ENCODE peak calls at places on chromosomes 7 and 10, in four cellular contexts. One of them, this sample, is unnamed.
A peak's percentile ranks its signal among the peaks of the same experiment; 100 is the strongest.

GRCh38 chr10:86290933-86291615 is 75.5 kb downstream of the GRID1 start:
- DNase-seq in endodermal cell: peak; percentile 30
- DNase-seq in stimulated activated CD4-positive, alpha-beta T cell treated with anti-CD3 and anti-CD28 coated beads, Interleukin-15, amount 100 ng/mL, for 1 hour: no peak
- DNase-seq in sciatic nerve: no peak
- DNase-seq in this sample: no peak

GRCh38 chr7:32346253-32346652 is 143.9 kb downstream of the LSM5 start:
- DNase-seq in endodermal cell: no peak
- DNase-seq in stimulated activated CD4-positive, alpha-beta T cell treated with anti-CD3 and anti-CD28 coated beads, Interleukin-15, amount 100 ng/mL, for 1 hour: no peak
- DNase-seq in sciatic nerve: no peak
- DNase-seq in this sample: no peak

GRCh38 chr10:100825946-100826660 is 80.7 kb downstream of the PAX2 start:
- DNase-seq in endodermal cell: peak; percentile 47
- DNase-seq in stimulated activated CD4-positive, alpha-beta T cell treated with anti-CD3 and anti-CD28 coated beads, Interleukin-15, amount 100 ng/mL, for 1 hour: no peak
- DNase-seq in sciatic nerve: no peak
- DNase-seq in this sample: no peak

GRCh38 chr7:151901313-151901669 is 24.4 kb upstream of the PRKAG2 start:
- DNase-seq in endodermal cell: no peak
- DNase-seq in stimulated activated CD4-positive, alpha-beta T cell treated with anti-CD3 and anti-CD28 coated beads, Interleukin-15, amount 100 ng/mL, for 1 hour: no peak
- DNase-seq in sciatic nerve: no peak
- DNase-seq in this sample: no peak

GRCh38 chr10:4334076-4334475 is 491.9 kb upstream of the AKR1E2 start:
- DNase-seq in endodermal cell: no peak
- DNase-seq in stimulated activated CD4-positive, alpha-beta T cell treated with anti-CD3 and anti-CD28 coated beads, Interleukin-15, amount 100 ng/mL, for 1 hour: no peak
- DNase-seq in sciatic nerve: no peak
- DNase-seq in this sample: no peak

GRCh38 chr10:43304687-43305333 is 37.9 kb upstream of the RASGEF1A start:
- DNase-seq in endodermal cell: peak; percentile 87
- DNase-seq in stimulated activated CD4-positive, alpha-beta T cell treated with anti-CD3 and anti-CD28 coated beads, Interleukin-15, amount 100 ng/mL, for 1 hour: peak; percentile 32
- DNase-seq in sciatic nerve: peak; percentile 87
- DNase-seq in this sample: peak; percentile 17

GRCh38 chr7:21367081-21367480 is 60.8 kb upstream of the SP4 start:
- DNase-seq in endodermal cell: no peak
- DNase-seq in stimulated activated CD4-positive, alpha-beta T cell treated with anti-CD3 and anti-CD28 coated beads, Interleukin-15, amount 100 ng/mL, for 1 hour: no peak
- DNase-seq in sciatic nerve: no peak
- DNase-seq in this sample: no peak

GRCh38 chr10:91250341-91250740 is 29.9 kb downstream of the PCGF5 start:
- DNase-seq in endodermal cell: no peak
- DNase-seq in stimulated activated CD4-positive, alpha-beta T cell treated with anti-CD3 and anti-CD28 coated beads, Interleukin-15, amount 100 ng/mL, for 1 hour: no peak
- DNase-seq in sciatic nerve: no peak
- DNase-seq in this sample: no peak

GRCh38 chr10:124961248-124961570 is 19.3 kb downstream of the ZRANB1 start:
- DNase-seq in endodermal cell: no peak
- DNase-seq in stimulated activated CD4-positive, alpha-beta T cell treated with anti-CD3 and anti-CD28 coated beads, Interleukin-15, amount 100 ng/mL, for 1 hour: no peak
- DNase-seq in sciatic nerve: no peak
- DNase-seq in this sample: no peak

GRCh38 chr7:25391295-25391861 is 163.1 kb upstream of the NPVF start:
- DNase-seq in endodermal cell: no peak
- DNase-seq in stimulated activated CD4-positive, alpha-beta T cell treated with anti-CD3 and anti-CD28 coated beads, Interleukin-15, amount 100 ng/mL, for 1 hour: no peak
- DNase-seq in sciatic nerve: no peak
- DNase-seq in this sample: no peak

GRCh38 chr10:61860964-61861758 is 40.3 kb upstream of the ARID5B start:
- DNase-seq in endodermal cell: no peak
- DNase-seq in stimulated activated CD4-positive, alpha-beta T cell treated with anti-CD3 and anti-CD28 coated beads, Interleukin-15, amount 100 ng/mL, for 1 hour: no peak
- DNase-seq in sciatic nerve: no peak
- DNase-seq in this sample: no peak

GRCh38 chr10:131897297-131897899 is 3.4 kb upstream of the PPP2R2D start:
- DNase-seq in endodermal cell: peak; percentile 36
- DNase-seq in stimulated activated CD4-positive, alpha-beta T cell treated with anti-CD3 and anti-CD28 coated beads, Interleukin-15, amount 100 ng/mL, for 1 hour: no peak
- DNase-seq in sciatic nerve: no peak
- DNase-seq in this sample: no peak

This sample was measured in activated CD4-positive, CD25-positive, alpha-beta regulatory T cell.